ENCODE peak calls at places on chromosomes 5 and 9, in five cellular contexts. One of them, this sample, is unnamed.

GRCh38 chr5:39148983-39149534 is 70.3 kb downstream of the FYB1 start:
- DNase-seq in mesendoderm: peak; percentile 14
- DNase-seq in IMR-90: peak; percentile 24
- DNase-seq in mesenchymal stem cell: peak; percentile 21
- DNase-seq in H1: no peak
- DNase-seq in this sample: no peak

GRCh38 chr5:96934291-96934694 is 1.6 kb upstream of the LNPEP start:
- DNase-seq in mesendoderm: peak; percentile 9
- DNase-seq in mesenchymal stem cell: no peak
- DNase-seq in IMR-90: peak; percentile 42
- DNase-seq in H1: no peak
- DNase-seq in this sample: no peak

GRCh38 chr5:38023799-38024198 is 184.0 kb upstream of the GDNF start:
- DNase-seq in H1: no peak
- DNase-seq in mesendoderm: no peak
- DNase-seq in IMR-90: no peak
- DNase-seq in mesenchymal stem cell: peak; percentile 6
- DNase-seq in this sample: no peak

GRCh38 chr5:151805414-151806225 is 33.9 kb downstream of the G3BP1 start:
- DNase-seq in IMR-90: peak; percentile 54
- DNase-seq in H1: no peak
- DNase-seq in mesenchymal stem cell: peak; percentile 16
- DNase-seq in mesendoderm: no peak
- DNase-seq in this sample: no peak

GRCh38 chr9:84500218-84500617 is 159.7 kb upstream of the SLC28A3 start:
- DNase-seq in IMR-90: no peak
- DNase-seq in mesenchymal stem cell: no peak
- DNase-seq in mesendoderm: no peak
- DNase-seq in H1: no peak
- DNase-seq in this sample: no peak

GRCh38 chr9:99140685-99141314 is 35.9 kb downstream of the TGFBR1 start:
- DNase-seq in H1: no peak
- DNase-seq in mesenchymal stem cell: peak; percentile 80
- DNase-seq in IMR-90: peak; percentile 67
- DNase-seq in mesendoderm: peak; percentile 87
- DNase-seq in this sample: peak; percentile 41

GRCh38 chr5:145236127-145236526 is 599.0 kb downstream of the PRELID2 start:
- DNase-seq in IMR-90: peak; percentile 68
- DNase-seq in H1: no peak
- DNase-seq in mesendoderm: peak; percentile 12
- DNase-seq in mesenchymal stem cell: no peak
- DNase-seq in this sample: no peak

GRCh38 chr5:89932771-89933181 is 476.8 kb downstream of the CETN3 start:
- DNase-seq in H1: no peak
- DNase-seq in mesendoderm: peak; percentile 43
- DNase-seq in mesenchymal stem cell: no peak
- DNase-seq in IMR-90: no peak
- DNase-seq in this sample: no peak

GRCh38 chr5:134255418-134256150 is 29.7 kb upstream of the PPP2CA start:
- DNase-seq in IMR-90: peak; percentile 88
- DNase-seq in mesendoderm: no peak
- DNase-seq in mesenchymal stem cell: no peak
- DNase-seq in H1: no peak
- DNase-seq in this sample: no peak

GRCh38 chr5:178416919-178417318 is 173.3 kb downstream of the COL23A1 start:
- DNase-seq in mesendoderm: no peak
- DNase-seq in mesenchymal stem cell: no peak
- DNase-seq in H1: no peak
- DNase-seq in IMR-90: peak; percentile 31
- DNase-seq in this sample: no peak

GRCh38 chr5:137361275-137361674 is 137.9 kb downstream of the SPOCK1 start:
- DNase-seq in H1: no peak
- DNase-seq in mesenchymal stem cell: no peak
- DNase-seq in mesendoderm: no peak
- DNase-seq in IMR-90: peak; percentile 65
- DNase-seq in this sample: no peak

GRCh38 chr5:83645936-83646335 is 74.7 kb downstream of the HAPLN1 start:
- DNase-seq in mesenchymal stem cell: peak; percentile 37
- DNase-seq in H1: no peak
- DNase-seq in IMR-90: no peak
- DNase-seq in mesendoderm: no peak
- DNase-seq in this sample: no peak

GRCh38 chr9:134747951-134748489 is 106.4 kb downstream of the COL5A1 start:
- DNase-seq in mesendoderm: no peak
- DNase-seq in H1: no peak
- DNase-seq in IMR-90: no peak
- DNase-seq in mesenchymal stem cell: no peak
- DNase-seq in this sample: no peak

GRCh38 chr5:171630047-171630669 is 155.5 kb upstream of the SMIM23 start:
- DNase-seq in mesenchymal stem cell: peak; percentile 55
- DNase-seq in H1: peak; percentile 82
- DNase-seq in mesendoderm: peak; percentile 79
- DNase-seq in IMR-90: peak; percentile 52
- DNase-seq in this sample: peak; percentile 63

GRCh38 chr5:45038366-45038987 is 229.7 kb downstream of the MRPS30 start:
- DNase-seq in H1: no peak
- DNase-seq in mesendoderm: peak; percentile 65
- DNase-seq in IMR-90: peak; percentile 0
- DNase-seq in mesenchymal stem cell: peak; percentile 58
- DNase-seq in this sample: peak; percentile 45

GRCh38 chr5:1445313-1445894 is at the start of gene SLC6A3:
- DNase-seq in mesendoderm: peak; percentile 81
- DNase-seq in H1: peak; percentile 84
- DNase-seq in IMR-90: no peak
- DNase-seq in mesenchymal stem cell: no peak
- DNase-seq in this sample: peak; percentile 67

GRCh38 chr9:88280816-88281382 is 107.3 kb upstream of the SPIN1 start:
- DNase-seq in IMR-90: peak; percentile 76
- DNase-seq in H1: peak; percentile 52
- DNase-seq in mesendoderm: peak; percentile 85
- DNase-seq in mesenchymal stem cell: peak; percentile 39
- DNase-seq in this sample: peak; percentile 11

GRCh38 chr5:1725641-1726468 is 73.8 kb downstream of the MRPL36 start:
- DNase-seq in mesenchymal stem cell: no peak
- DNase-seq in IMR-90: no peak
- DNase-seq in mesendoderm: peak; percentile 33
- DNase-seq in H1: peak; percentile 61
- DNase-seq in this sample: peak; percentile 29

GRCh38 chr5:61563401-61563800 is 231.3 kb downstream of the ZSWIM6 start:
- DNase-seq in mesendoderm: no peak
- DNase-seq in IMR-90: peak; percentile 7
- DNase-seq in H1: no peak
- DNase-seq in mesenchymal stem cell: no peak
- DNase-seq in this sample: no peak

GRCh38 chr5:72166070-72166979 is 59.0 kb downstream of the MAP1B start:
- DNase-seq in mesenchymal stem cell: no peak
- DNase-seq in IMR-90: peak; percentile 51
- DNase-seq in H1: peak; percentile 54
- DNase-seq in mesendoderm: peak; percentile 84
- DNase-seq in this sample: no peak

GRCh38 chr5:141186897-141187512 is at the start of gene PCDHB9:
- DNase-seq in IMR-90: peak; percentile 8
- DNase-seq in mesenchymal stem cell: peak; percentile 32
- DNase-seq in mesendoderm: peak; percentile 73
- DNase-seq in H1: peak; percentile 80
- DNase-seq in this sample: no peak

GRCh38 chr5:91787718-91788117 is 404.6 kb upstream of the ARRDC3 start:
- DNase-seq in IMR-90: no peak
- DNase-seq in mesendoderm: no peak
- DNase-seq in H1: no peak
- DNase-seq in mesenchymal stem cell: no peak
- DNase-seq in this sample: no peak

GRCh38 chr9:5389109-5389732 is 48.5 kb downstream of the PLGRKT start:
- DNase-seq in IMR-90: peak; percentile 91
- DNase-seq in mesendoderm: no peak
- DNase-seq in mesenchymal stem cell: peak; percentile 84
- DNase-seq in H1: no peak
- DNase-seq in this sample: no peak

GRCh38 chr5:91397791-91398190 is 14.7 kb upstream of the ARRDC3 start:
- DNase-seq in mesendoderm: no peak
- DNase-seq in mesenchymal stem cell: no peak
- DNase-seq in H1: no peak
- DNase-seq in IMR-90: no peak
- DNase-seq in this sample: no peak

GRCh38 chr5:1439388-1440097 is 5.7 kb downstream of the SLC6A3 start:
- DNase-seq in IMR-90: no peak
- DNase-seq in mesendoderm: no peak
- DNase-seq in H1: no peak
- DNase-seq in mesenchymal stem cell: no peak
- DNase-seq in this sample: no peak

GRCh38 chr5:176342766-176343458 is 18.7 kb downstream of the KIAA1191 start:
- DNase-seq in mesendoderm: no peak
- DNase-seq in IMR-90: no peak
- DNase-seq in H1: no peak
- DNase-seq in mesenchymal stem cell: no peak
- DNase-seq in this sample: no peak

GRCh38 chr9:110918316-110919054 is 119.8 kb downstream of the LPAR1 start:
- DNase-seq in H1: no peak
- DNase-seq in IMR-90: peak; percentile 89
- DNase-seq in mesendoderm: no peak
- DNase-seq in mesenchymal stem cell: peak; percentile 77
- DNase-seq in this sample: no peak

GRCh38 chr9:74497750-74498615 is 848 bp downstream of the RORB start:
- DNase-seq in mesenchymal stem cell: peak; percentile 13
- DNase-seq in mesendoderm: peak; percentile 64
- DNase-seq in H1: peak; percentile 79
- DNase-seq in IMR-90: no peak
- DNase-seq in this sample: peak; percentile 46

GRCh38 chr5:141172381-141173204 is at the start of gene PCDHB7:
- DNase-seq in mesenchymal stem cell: peak; percentile 13
- DNase-seq in mesendoderm: peak; percentile 66
- DNase-seq in H1: no peak
- DNase-seq in IMR-90: peak; percentile 26
- DNase-seq in this sample: no peak

GRCh38 chr5:29811914-29812679 is 1381.4 kb upstream of the CDH6 start:
- DNase-seq in mesenchymal stem cell: no peak
- DNase-seq in IMR-90: no peak
- DNase-seq in H1: no peak
- DNase-seq in mesendoderm: peak; percentile 62
- DNase-seq in this sample: no peak

GRCh38 chr5:55694152-55694830 is 17.8 kb downstream of the SLC38A9 start:
- DNase-seq in IMR-90: peak; percentile 43
- DNase-seq in mesenchymal stem cell: peak; percentile 52
- DNase-seq in mesendoderm: peak; percentile 80
- DNase-seq in H1: no peak
- DNase-seq in this sample: peak; percentile 21

GRCh38 chr5:73540192-73540591 is 25.2 kb downstream of the ANKRA2 start:
- DNase-seq in mesenchymal stem cell: peak; percentile 74
- DNase-seq in H1: no peak
- DNase-seq in IMR-90: peak; percentile 90
- DNase-seq in mesendoderm: no peak
- DNase-seq in this sample: no peak

GRCh38 chr5:14428302-14429081 is 153.1 kb upstream of the OTULINL start:
- DNase-seq in IMR-90: peak; percentile 70
- DNase-seq in mesendoderm: peak; percentile 35
- DNase-seq in mesenchymal stem cell: peak; percentile 79
- DNase-seq in H1: no peak
- DNase-seq in this sample: no peak
- H4K8ac ChIP-seq in IMR-90: peak overlapping the region; percentile 1
- H4K8ac ChIP-seq in mesendoderm: no peak overlapping the region
- H4K8ac ChIP-seq in mesenchymal stem cell: peak overlapping the region; percentile 67
- H4K8ac ChIP-seq in H1: no peak overlapping the region
- H4K8ac ChIP-seq in this sample: no peak overlapping the region

GRCh38 chr9:100426532-100427365 is at the start of gene MSANTD3:
- DNase-seq in IMR-90: peak; percentile 76
- DNase-seq in H1: peak; percentile 74
- DNase-seq in mesenchymal stem cell: peak; percentile 92
- DNase-seq in mesendoderm: peak; percentile 80
- DNase-seq in this sample: peak; percentile 57
- H2BK15ac ChIP-seq in IMR-90: peak within 1 kb of the TSS; percentile 95
- H2BK15ac ChIP-seq in H1: no peak within 1 kb of the TSS
- H2BK15ac ChIP-seq in mesenchymal stem cell: peak within 1 kb of the TSS; percentile 89
- H2BK15ac ChIP-seq in mesendoderm: peak within 1 kb of the TSS; percentile 59
- H2BK15ac ChIP-seq in this sample: no peak within 1 kb of the TSS

GRCh38 chr5:154494036-154494435 is 16.0 kb upstream of the HAND1 start:
- DNase-seq in H1: no peak
- DNase-seq in mesenchymal stem cell: no peak
- DNase-seq in IMR-90: no peak
- DNase-seq in mesendoderm: no peak
- DNase-seq in this sample: no peak

GRCh38 chr5:154491951-154492350 is 13.9 kb upstream of the HAND1 start:
- DNase-seq in mesendoderm: no peak
- DNase-seq in IMR-90: no peak
- DNase-seq in H1: no peak
- DNase-seq in mesenchymal stem cell: no peak
- DNase-seq in this sample: no peak

GRCh38 chr5:154498597-154499393 is 20.8 kb upstream of the HAND1 start:
- DNase-seq in H1: no peak
- DNase-seq in mesenchymal stem cell: no peak
- DNase-seq in IMR-90: no peak
- DNase-seq in mesendoderm: peak; percentile 64
- DNase-seq in this sample: no peak

GRCh38 chr5:154487541-154487940 is 9.5 kb upstream of the HAND1 start:
- DNase-seq in H1: no peak
- DNase-seq in mesenchymal stem cell: no peak
- DNase-seq in mesendoderm: no peak
- DNase-seq in IMR-90: no peak
- DNase-seq in this sample: no peak

GRCh38 chr5:154493274-154493673 is 15.2 kb upstream of the HAND1 start:
- DNase-seq in mesenchymal stem cell: no peak
- DNase-seq in H1: peak; percentile 55
- DNase-seq in mesendoderm: no peak
- DNase-seq in IMR-90: no peak
- DNase-seq in this sample: no peak
- H3K18ac ChIP-seq in mesenchymal stem cell: no peak overlapping the region
- H3K18ac ChIP-seq in H1: no peak overlapping the region
- H3K18ac ChIP-seq in mesendoderm: peak overlapping the region; percentile 51
- H3K18ac ChIP-seq in IMR-90: no peak overlapping the region
- H3K18ac ChIP-seq in this sample: peak overlapping the region; percentile 80

GRCh38 chr9:91824591-91825339 is 125.3 kb downstream of the ROR2 start:
- DNase-seq in H1: no peak
- DNase-seq in mesenchymal stem cell: peak; percentile 22
- DNase-seq in IMR-90: no peak
- DNase-seq in mesendoderm: no peak
- DNase-seq in this sample: no peak
- H4K8ac ChIP-seq in H1: no peak overlapping the region
- H4K8ac ChIP-seq in mesenchymal stem cell: peak overlapping the region; percentile 43
- H4K8ac ChIP-seq in IMR-90: no peak overlapping the region
- H4K8ac ChIP-seq in mesendoderm: no peak overlapping the region
- H4K8ac ChIP-seq in this sample: no peak overlapping the region

GRCh38 chr9:6410653-6411052 is 2.3 kb upstream of the UHRF2 start:
- DNase-seq in H1: no peak
- DNase-seq in mesenchymal stem cell: no peak
- DNase-seq in IMR-90: no peak
- DNase-seq in mesendoderm: no peak
- DNase-seq in this sample: no peak

GRCh38 chr9:6414291-6414690 is 1.3 kb downstream of the UHRF2 start:
- DNase-seq in mesenchymal stem cell: peak; percentile 65
- DNase-seq in mesendoderm: no peak
- DNase-seq in H1: no peak
- DNase-seq in IMR-90: peak; percentile 50
- DNase-seq in this sample: no peak

GRCh38 chr9:6413365-6414263 is 615 bp downstream of the UHRF2 start:
- DNase-seq in IMR-90: no peak
- DNase-seq in H1: peak; percentile 67
- DNase-seq in mesendoderm: peak; percentile 32
- DNase-seq in mesenchymal stem cell: no peak
- DNase-seq in this sample: peak; percentile 18

GRCh38 chr9:6415266-6415665 is 2.3 kb downstream of the UHRF2 start:
- DNase-seq in H1: no peak
- DNase-seq in mesenchymal stem cell: peak; percentile 11
- DNase-seq in mesendoderm: peak; percentile 19
- DNase-seq in IMR-90: no peak
- DNase-seq in this sample: no peak

GRCh38 chr9:6412572-6413364 is at the start of gene UHRF2:
- DNase-seq in mesenchymal stem cell: peak; percentile 97
- DNase-seq in IMR-90: peak; percentile 97
- DNase-seq in mesendoderm: peak; percentile 99
- DNase-seq in H1: peak; percentile 97
- DNase-seq in this sample: peak; percentile 97
- H2BK15ac ChIP-seq in mesenchymal stem cell: peak within 1 kb of the TSS; percentile 83
- H2BK15ac ChIP-seq in IMR-90: no peak within 1 kb of the TSS
- H2BK15ac ChIP-seq in mesendoderm: no peak within 1 kb of the TSS
- H2BK15ac ChIP-seq in H1: no peak within 1 kb of the TSS
- H2BK15ac ChIP-seq in this sample: peak within 1 kb of the TSS; percentile 4